ENCODE peak calls at places on chromosomes 1 and 21, in four cellular contexts. One of them, this sample, is unnamed.
A peak's percentile ranks its signal among the peaks of the same experiment; 100 is the strongest.

GRCh38 chr1:30719406-30720270 is 3.7 kb downstream of the MATN1 start:
- DNase-seq in AG04450: no peak
- DNase-seq in upper lobe of right lung: no peak
- DNase-seq in IMR-90: peak; percentile 50
- DNase-seq in this sample: no peak

GRCh38 chr1:87111659-87112339 is 197.4 kb downstream of the HS2ST1 start:
- DNase-seq in AG04450: no peak
- DNase-seq in upper lobe of right lung: no peak
- DNase-seq in IMR-90: no peak
- DNase-seq in this sample: no peak

GRCh38 chr1:54227091-54227602 is 27.2 kb downstream of the MRPL37 start:
- DNase-seq in AG04450: no peak
- DNase-seq in upper lobe of right lung: no peak
- DNase-seq in IMR-90: peak; percentile 51
- DNase-seq in this sample: no peak

GRCh38 chr21:34307991-34308532 is 55.7 kb upstream of the KCNE2 start:
- DNase-seq in AG04450: no peak
- DNase-seq in upper lobe of right lung: no peak
- DNase-seq in IMR-90: no peak
- DNase-seq in this sample: no peak

GRCh38 chr1:26126321-26127084 is 14.9 kb downstream of the PDIK1L start:
- DNase-seq in AG04450: no peak
- DNase-seq in upper lobe of right lung: no peak
- DNase-seq in IMR-90: peak; percentile 26
- DNase-seq in this sample: no peak

GRCh38 chr1:179146916-179147315 is 65.0 kb downstream of the TOR3A start:
- DNase-seq in AG04450: no peak
- DNase-seq in upper lobe of right lung: no peak
- DNase-seq in IMR-90: peak; percentile 61
- DNase-seq in this sample: no peak

GRCh38 chr1:19124273-19124672 is 85.8 kb downstream of the UBR4 start:
- DNase-seq in AG04450: no peak
- DNase-seq in upper lobe of right lung: no peak
- DNase-seq in IMR-90: no peak
- DNase-seq in this sample: no peak

GRCh38 chr1:203534526-203534925 is 40.6 kb downstream of the OPTC start:
- DNase-seq in AG04450: peak; percentile 63
- DNase-seq in upper lobe of right lung: peak; percentile 12
- DNase-seq in IMR-90: peak; percentile 97
- DNase-seq in this sample: no peak

GRCh38 chr1:151458936-151459330 is 361 bp downstream of the POGZ start:
- DNase-seq in AG04450: peak; percentile 39
- DNase-seq in upper lobe of right lung: peak; percentile 84
- DNase-seq in IMR-90: peak; percentile 63
- DNase-seq in this sample: peak; percentile 82

GRCh38 chr1:7455796-7456568 is 315.1 kb upstream of the VAMP3 start:
- DNase-seq in AG04450: no peak
- DNase-seq in upper lobe of right lung: no peak
- DNase-seq in IMR-90: no peak
- DNase-seq in this sample: no peak

GRCh38 chr1:30010506-30011106 is 712.8 kb downstream of the MATN1 start:
- DNase-seq in AG04450: no peak
- DNase-seq in upper lobe of right lung: no peak
- DNase-seq in IMR-90: no peak
- DNase-seq in this sample: no peak

GRCh38 chr1:41109316-41110263 is 88.1 kb upstream of the SLFNL1 start:
- DNase-seq in AG04450: peak; percentile 73
- DNase-seq in upper lobe of right lung: no peak
- DNase-seq in IMR-90: peak; percentile 95
- DNase-seq in this sample: no peak

GRCh38 chr1:5856246-5856815 is 135.9 kb downstream of the NPHP4 start:
- DNase-seq in AG04450: no peak
- DNase-seq in upper lobe of right lung: no peak
- DNase-seq in IMR-90: peak; percentile 38
- DNase-seq in this sample: no peak

GRCh38 chr1:27528701-27529637 is 39.0 kb upstream of the WASF2 start:
- DNase-seq in AG04450: peak; percentile 49
- DNase-seq in upper lobe of right lung: no peak
- DNase-seq in IMR-90: peak; percentile 79
- DNase-seq in this sample: peak; percentile 89

GRCh38 chr1:172955161-172955821 is 95.5 kb downstream of the TNFSF18 start:
- DNase-seq in AG04450: no peak
- DNase-seq in upper lobe of right lung: no peak
- DNase-seq in IMR-90: peak; percentile 90
- DNase-seq in this sample: no peak

GRCh38 chr1:168390261-168390660 is 109.6 kb downstream of the TBX19 start:
- DNase-seq in AG04450: no peak
- DNase-seq in upper lobe of right lung: no peak
- DNase-seq in IMR-90: no peak
- DNase-seq in this sample: no peak

GRCh38 chr1:18948913-18949688 is 7.4 kb downstream of the IFFO2 start:
- DNase-seq in AG04450: no peak
- DNase-seq in upper lobe of right lung: no peak
- DNase-seq in IMR-90: peak; percentile 71
- DNase-seq in this sample: no peak

GRCh38 chr1:151716771-151717631 is at the start of gene CELF3:
- DNase-seq in AG04450: no peak
- DNase-seq in upper lobe of right lung: no peak
- DNase-seq in IMR-90: no peak
- DNase-seq in this sample: no peak